ENCODE peak calls at places on chromosomes 6 and 20, in six cellular contexts. F, R, V, S, Z and K are unnamed samples.

GRCh38 chr6:13927203-13927602 is 2.5 kb downstream of the RNF182 start:
- DNase-seq in S (no peak), Z (no peak), V (no peak), F (no peak), R (no peak), K (no peak)

GRCh38 chr6:160662842-160663241 is 1.2 kb downstream of the LPA start:
- DNase-seq in R (no peak), F (no peak), Z (no peak), V (no peak), S (no peak), K (no peak)

GRCh38 chr6:97322226-97322625 is 39.2 kb upstream of the MMS22L start:
- DNase-seq in F (no peak), R (no peak), S (no peak), Z (no peak), V (no peak), K (no peak)

GRCh38 chr6:138441965-138442364 is 37.9 kb downstream of the HEBP2 start:
- DNase-seq in R (no peak), F (no peak), S (no peak), Z (no peak), V (no peak), K (no peak)

GRCh38 chr6:21836772-21837460 is 243.4 kb downstream of the SOX4 start:
- DNase-seq in V (no peak), S (no peak), Z (no peak), R (no peak), F (no peak), K (no peak)

GRCh38 chr6:43891072-43891870 is 121.3 kb downstream of the VEGFA start:
- DNase-seq in V (no peak), R (no peak), Z (no peak), S (no peak), F (no peak), K (no peak)

GRCh38 chr6:108438918-108439317 is 121.8 kb upstream of the FOXO3 start:
- DNase-seq in S (no peak), V (no peak), R (no peak), F (no peak), Z (no peak), K (no peak)

GRCh38 chr6:97774973-97775372 is 492.0 kb upstream of the MMS22L start:
- DNase-seq in R (no peak), S (no peak), Z (no peak), V (no peak), F (no peak), K (no peak)

GRCh38 chr20:60600036-60600435 is 641.8 kb downstream of the CDH26 start:
- DNase-seq in R (no peak), V (no peak), S (no peak), Z (no peak), F (no peak), K (no peak)

GRCh38 chr20:20711413-20711812 is 1.0 kb downstream of the RALGAPA2 start:
- DNase-seq in S (peak; percentile 38), V (no peak), R (no peak), Z (peak; percentile 23), F (peak; percentile 35), K (no peak)

GRCh38 chr20:31567380-31567720 is 37.7 kb upstream of the ID1 start:
- DNase-seq in V (no peak), R (no peak), F (no peak), S (no peak), Z (no peak), K (no peak)

GRCh38 chr6:72551470-72551869 is 70.4 kb upstream of the KCNQ5 start:
- DNase-seq in F (no peak), V (no peak), S (no peak), R (no peak), Z (no peak), K (no peak)

GRCh38 chr6:45986746-45987274 is 28.9 kb downstream of the CLIC5 start:
- DNase-seq in S (no peak), Z (no peak), F (no peak), R (no peak), V (no peak), K (no peak)

GRCh38 chr20:10671221-10671849 is 2.5 kb downstream of the JAG1 start:
- DNase-seq in F (peak; percentile 32), R (peak; percentile 84), S (peak; percentile 83), Z (peak; percentile 87), V (peak; percentile 93), K (peak; percentile 98)

GRCh38 chr6:169109821-169110220 is 143.8 kb downstream of the THBS2 start:
- DNase-seq in F (no peak), V (no peak), S (no peak), Z (no peak), R (no peak), K (no peak)

GRCh38 chr6:159807150-159807859 is 7.2 kb downstream of the PNLDC1 start:
- DNase-seq in V (no peak), R (no peak), F (no peak), Z (no peak), S (no peak), K (no peak)

GRCh38 chr6:13117561-13117960 is 210.8 kb downstream of the TBC1D7 start:
- DNase-seq in V (no peak), S (no peak), F (no peak), Z (no peak), R (no peak), K (no peak)

GRCh38 chr6:75842191-75842590 is 93.2 kb downstream of the MYO6 start:
- DNase-seq in V (no peak), R (no peak), S (no peak), Z (no peak), F (no peak), K (no peak)

GRCh38 chr6:143514996-143515760 is 3.7 kb upstream of the FUCA2 start:
- DNase-seq in V (no peak), Z (no peak), R (peak; percentile 35), S (no peak), F (no peak), K (no peak)

GRCh38 chr20:59482581-59483187 is 121.7 kb upstream of the PHACTR3 start:
- DNase-seq in F (no peak), S (no peak), V (no peak), R (no peak), Z (no peak), K (no peak)

GRCh38 chr6:41531591-41532582 is 14.3 kb upstream of the FOXP4 start:
- DNase-seq in R (no peak), Z (no peak), S (peak; percentile 19), V (peak; percentile 59), F (peak; percentile 76), K (no peak)

GRCh38 chr20:44485830-44486198 is 10.1 kb downstream of the TTPAL start:
- DNase-seq in V (no peak), S (no peak), R (no peak), F (no peak), Z (no peak), K (no peak)

GRCh38 chr20:49219924-49220831 is 962 bp downstream of the DDX27 start:
- DNase-seq in R (peak; percentile 49), S (no peak), F (no peak), Z (no peak), V (no peak), K (no peak)

GRCh38 chr20:49215232-49215631 is 4.0 kb upstream of the DDX27 start:
- DNase-seq in F (no peak), S (no peak), R (no peak), Z (no peak), V (no peak), K (no peak)

GRCh38 chr20:49214546-49214945 is 4.7 kb upstream of the DDX27 start:
- DNase-seq in Z (no peak), F (no peak), R (no peak), V (no peak), S (no peak), K (no peak)

GRCh38 chr20:49216991-49217578 is 2.1 kb upstream of the DDX27 start:
- DNase-seq in Z (peak; percentile 93), S (peak; percentile 98), F (peak; percentile 98), V (peak; percentile 95), R (peak; percentile 92), K (peak; percentile 62)

GRCh38 chr20:49219091-49219923 is at the start of gene DDX27:
- DNase-seq in V (peak; percentile 98), F (peak; percentile 97), Z (peak; percentile 98), R (peak; percentile 99), S (peak; percentile 99), K (peak; percentile 88)
- TF ChIP-seq POLR2A in V (peak; percentile 84), F (peak; percentile 70), Z (peak; percentile 87), R (peak; percentile 93), S (peak; percentile 88), K (peak; percentile 92)

DNA sequence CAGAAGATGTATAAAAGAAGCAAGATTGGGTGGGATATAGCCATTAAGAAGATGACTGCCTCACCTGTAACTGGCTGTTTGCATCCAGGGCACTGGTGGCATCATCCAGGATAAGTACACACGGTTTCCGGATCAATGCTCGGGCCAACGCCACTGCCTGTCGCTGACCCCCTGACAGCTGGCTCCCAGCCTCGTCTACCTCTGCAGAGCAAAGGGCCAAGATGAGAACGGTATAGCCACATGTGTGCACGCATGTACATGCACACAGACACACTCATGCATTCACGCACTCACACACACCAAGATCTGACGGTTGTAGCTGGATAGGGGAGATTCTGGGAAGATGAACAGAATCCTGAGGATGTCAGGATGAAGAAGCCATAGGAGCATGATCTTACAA is 3.2 kb upstream of the PSMB8 start:
- DNase-seq in S (no peak), Z (no peak), F (no peak), V (no peak), R (no peak), K (no peak)
- TF ChIP-seq POLR2A in S (no peak), Z (no peak), F (no peak), V (no peak), R (no peak), K (no peak)

GRCh38 chr6:11223296-11223695 is 9.2 kb downstream of the NEDD9 start:
- DNase-seq in V (no peak), F (no peak), R (no peak), Z (no peak), S (no peak), K (no peak)

GRCh38 chr6:11222385-11223277 is 9.8 kb downstream of the NEDD9 start:
- DNase-seq in V (no peak), F (no peak), Z (no peak), S (no peak), R (no peak), K (no peak)

GRCh38 chr6:11224252-11224965 is 8.1 kb downstream of the NEDD9 start:
- DNase-seq in Z (no peak), F (peak; percentile 49), S (no peak), V (no peak), R (no peak), K (no peak)

GRCh38 chr6:11225990-11226389 is 6.5 kb downstream of the NEDD9 start:
- DNase-seq in Z (no peak), V (no peak), R (no peak), S (no peak), F (no peak), K (no peak)

GRCh38 chr6:11224966-11225463 is 7.5 kb downstream of the NEDD9 start:
- DNase-seq in F (no peak), R (no peak), Z (no peak), V (no peak), S (no peak), K (no peak)
- TF ChIP-seq POLR2A in F (no peak), R (no peak), Z (no peak), V (no peak), S (no peak), K (no peak)

GRCh38 chr20:35106827-35107380 is 14.3 kb upstream of the TRPC4AP start:
- DNase-seq in R (no peak), S (no peak), Z (no peak), F (no peak), V (no peak), K (no peak)

GRCh38 chr20:35108921-35109320 is 16.3 kb upstream of the TRPC4AP start:
- DNase-seq in R (no peak), F (no peak), Z (no peak), V (no peak), S (no peak), K (no peak)

GRCh38 chr20:35101620-35102019 is 9.0 kb upstream of the TRPC4AP start:
- DNase-seq in V (no peak), F (no peak), S (no peak), R (no peak), Z (no peak), K (no peak)

GRCh38 chr20:35104685-35105295 is 12.2 kb upstream of the TRPC4AP start:
- DNase-seq in R (no peak), Z (no peak), S (no peak), F (no peak), V (no peak), K (no peak)
- TF ChIP-seq POLR2A in R (no peak), Z (no peak), S (no peak), F (no peak), V (no peak), K (no peak)